ENCODE peak calls at places on chromosomes 12 and 14, in five cellular contexts. One of them, this sample, is unnamed.

GRCh38 chr12:117333331-117334000 is 28.0 kb downstream of the NOS1 start:
- DNase-seq in lower leg skin: no peak
- DNase-seq in endothelial cell of umbilical vein: no peak
- DNase-seq in tibial nerve: no peak
- DNase-seq in sigmoid colon: no peak
- DNase-seq in this sample: no peak

GRCh38 chr12:54689984-54690383 is 41.8 kb upstream of the DCD start:
- DNase-seq in endothelial cell of umbilical vein: no peak
- DNase-seq in sigmoid colon: no peak
- DNase-seq in tibial nerve: no peak
- DNase-seq in lower leg skin: no peak
- DNase-seq in this sample: no peak

GRCh38 chr12:89389755-89390661 is 37.7 kb upstream of the DUSP6 start:
- DNase-seq in sigmoid colon: no peak
- DNase-seq in tibial nerve: no peak
- DNase-seq in lower leg skin: no peak
- DNase-seq in endothelial cell of umbilical vein: peak
- DNase-seq in this sample: no peak

GRCh38 chr12:104458645-104459555 is 2.2 kb downstream of the CHST11 start:
- DNase-seq in lower leg skin: no peak
- DNase-seq in tibial nerve: peak
- DNase-seq in sigmoid colon: no peak
- DNase-seq in endothelial cell of umbilical vein: peak
- DNase-seq in this sample: no peak

GRCh38 chr12:63098851-63099250 is 52.1 kb downstream of the AVPR1A start:
- DNase-seq in endothelial cell of umbilical vein: no peak
- DNase-seq in tibial nerve: no peak
- DNase-seq in sigmoid colon: no peak
- DNase-seq in lower leg skin: no peak
- DNase-seq in this sample: no peak

GRCh38 chr14:31326111-31326510 is 94.2 kb downstream of the HEATR5A start:
- DNase-seq in tibial nerve: peak
- DNase-seq in sigmoid colon: no peak
- DNase-seq in endothelial cell of umbilical vein: peak
- DNase-seq in lower leg skin: no peak
- DNase-seq in this sample: no peak

GRCh38 chr14:104138098-104138890 is at the start of gene KIF26A:
- DNase-seq in endothelial cell of umbilical vein: peak
- DNase-seq in sigmoid colon: peak
- DNase-seq in lower leg skin: no peak
- DNase-seq in tibial nerve: no peak
- DNase-seq in this sample: no peak

GRCh38 chr12:62722971-62723680 is 211.8 kb downstream of the PPM1H start:
- DNase-seq in endothelial cell of umbilical vein: no peak
- DNase-seq in tibial nerve: no peak
- DNase-seq in lower leg skin: no peak
- DNase-seq in sigmoid colon: no peak
- DNase-seq in this sample: no peak

GRCh38 chr12:5369298-5369697 is 62.6 kb upstream of the NTF3 start:
- DNase-seq in sigmoid colon: no peak
- DNase-seq in lower leg skin: no peak
- DNase-seq in tibial nerve: no peak
- DNase-seq in endothelial cell of umbilical vein: no peak
- DNase-seq in this sample: no peak

GRCh38 chr14:45091696-45092095 is 7.8 kb downstream of the PRPF39 start:
- DNase-seq in tibial nerve: no peak
- DNase-seq in endothelial cell of umbilical vein: no peak
- DNase-seq in lower leg skin: no peak
- DNase-seq in sigmoid colon: no peak
- DNase-seq in this sample: no peak

GRCh38 chr14:73712540-73713141 is 1.5 kb downstream of the PNMA1 start:
- DNase-seq in lower leg skin: no peak
- DNase-seq in tibial nerve: no peak
- DNase-seq in sigmoid colon: no peak
- DNase-seq in endothelial cell of umbilical vein: peak
- DNase-seq in this sample: no peak

GRCh38 chr14:93906341-93907329 is 20.5 kb upstream of the FAM181A start:
- DNase-seq in tibial nerve: peak
- DNase-seq in lower leg skin: peak
- DNase-seq in endothelial cell of umbilical vein: no peak
- DNase-seq in sigmoid colon: no peak
- DNase-seq in this sample: peak

GRCh38 chr14:54175298-54175942 is 218.8 kb upstream of the BMP4 start:
- DNase-seq in tibial nerve: peak
- DNase-seq in lower leg skin: peak
- DNase-seq in endothelial cell of umbilical vein: peak
- DNase-seq in sigmoid colon: peak
- DNase-seq in this sample: no peak

GRCh38 chr12:77231548-77231947 is 166.2 kb upstream of the E2F7 start:
- DNase-seq in lower leg skin: peak
- DNase-seq in sigmoid colon: peak
- DNase-seq in endothelial cell of umbilical vein: peak
- DNase-seq in tibial nerve: peak
- DNase-seq in this sample: no peak

GRCh38 chr14:54812661-54813060 is 90.0 kb downstream of the GCH1 start:
- DNase-seq in tibial nerve: no peak
- DNase-seq in lower leg skin: no peak
- DNase-seq in endothelial cell of umbilical vein: no peak
- DNase-seq in sigmoid colon: no peak
- DNase-seq in this sample: no peak

GRCh38 chr12:40446385-40446784 is 221.6 kb downstream of the LRRK2 start:
- DNase-seq in sigmoid colon: no peak
- DNase-seq in endothelial cell of umbilical vein: peak
- DNase-seq in tibial nerve: no peak
- DNase-seq in lower leg skin: no peak
- DNase-seq in this sample: peak

GRCh38 chr14:101130861-101131260 is 227.3 kb upstream of the RTL1 start:
- DNase-seq in lower leg skin: no peak
- DNase-seq in sigmoid colon: no peak
- DNase-seq in tibial nerve: no peak
- DNase-seq in endothelial cell of umbilical vein: no peak
- DNase-seq in this sample: no peak

GRCh38 chr12:54631551-54631950 is 3.1 kb downstream of the LACRT start:
- DNase-seq in endothelial cell of umbilical vein: no peak
- DNase-seq in lower leg skin: no peak
- DNase-seq in tibial nerve: no peak
- DNase-seq in sigmoid colon: no peak
- DNase-seq in this sample: no peak

GRCh38 chr14:51846631-51847488 is 13.6 kb upstream of the GNG2 start:
- DNase-seq in endothelial cell of umbilical vein: peak
- DNase-seq in lower leg skin: peak
- DNase-seq in tibial nerve: peak
- DNase-seq in sigmoid colon: peak
- DNase-seq in this sample: no peak

DNA sequence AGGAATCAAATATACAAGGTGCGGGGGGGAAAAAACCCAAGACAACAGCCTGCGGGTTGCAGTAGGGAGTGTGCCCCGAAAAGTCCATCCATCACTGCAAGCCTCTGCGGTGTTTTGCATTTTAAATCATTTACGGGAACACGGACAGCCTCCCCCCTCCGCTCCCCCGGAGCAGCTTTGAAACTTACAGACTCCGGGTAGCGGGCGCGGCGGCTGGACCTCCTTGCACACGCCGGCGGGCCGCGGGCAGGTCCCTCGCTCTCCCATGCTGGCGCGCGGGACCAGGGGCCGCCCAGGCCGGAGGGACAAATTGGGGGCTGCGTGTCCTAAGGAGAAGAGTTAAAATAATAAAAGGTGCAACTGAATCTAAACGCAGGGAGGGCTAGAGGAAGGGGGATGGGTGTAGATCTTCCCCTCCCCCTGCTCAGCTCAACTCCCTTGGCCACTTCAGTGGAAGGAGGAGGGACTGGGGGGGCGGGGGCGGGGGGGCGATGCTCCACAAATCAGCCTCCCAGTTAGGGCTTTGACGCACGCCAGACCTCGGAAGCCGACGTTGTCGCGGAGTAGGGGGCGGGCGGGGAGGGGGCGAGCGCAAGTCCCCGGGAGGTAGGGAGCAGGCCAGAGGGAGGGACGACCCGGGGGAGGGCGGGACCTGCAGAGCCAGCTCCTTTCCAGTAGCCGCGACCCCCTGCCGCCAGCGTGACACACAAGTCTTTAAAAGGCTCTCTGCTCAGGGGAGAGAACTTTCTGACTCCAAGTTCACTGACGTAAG is at the start of gene KCNJ8:
- DNase-seq in tibial nerve: peak
- DNase-seq in sigmoid colon: peak
- DNase-seq in endothelial cell of umbilical vein: no peak
- DNase-seq in lower leg skin: peak
- DNase-seq in this sample: no peak
- TF ChIP-seq POLR2A in tibial nerve: no peak
- TF ChIP-seq POLR2A in sigmoid colon: no peak
- TF ChIP-seq POLR2A in endothelial cell of umbilical vein: no peak
- TF ChIP-seq POLR2A in lower leg skin: no peak
- TF ChIP-seq POLR2A in this sample: no peak

DNA sequence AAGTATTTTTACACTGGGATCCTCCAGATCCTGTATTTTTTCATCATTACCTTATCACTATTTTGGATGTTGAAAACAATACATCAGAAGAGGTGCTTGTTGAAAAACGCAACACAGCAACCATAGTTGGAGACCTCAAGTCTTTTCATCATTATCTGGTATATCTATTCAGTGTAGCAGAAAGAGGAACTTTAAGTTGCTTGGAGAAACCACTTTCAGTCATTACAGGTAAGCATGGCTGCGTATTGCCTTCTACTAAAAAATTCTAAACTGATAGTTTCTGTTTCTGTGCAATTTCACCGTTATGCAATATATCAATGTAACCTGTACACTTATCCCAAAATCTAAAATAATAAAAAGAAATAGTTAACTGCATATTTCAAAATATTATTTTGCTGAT is 32.2 kb upstream of the PTPRQ start:
- DNase-seq in endothelial cell of umbilical vein: no peak
- DNase-seq in tibial nerve: no peak
- DNase-seq in lower leg skin: no peak
- DNase-seq in sigmoid colon: no peak
- DNase-seq in this sample: no peak
- TF ChIP-seq POLR2A in endothelial cell of umbilical vein: no peak
- TF ChIP-seq POLR2A in tibial nerve: no peak
- TF ChIP-seq POLR2A in lower leg skin: no peak
- TF ChIP-seq POLR2A in sigmoid colon: no peak
- TF ChIP-seq POLR2A in this sample: no peak

DNA sequence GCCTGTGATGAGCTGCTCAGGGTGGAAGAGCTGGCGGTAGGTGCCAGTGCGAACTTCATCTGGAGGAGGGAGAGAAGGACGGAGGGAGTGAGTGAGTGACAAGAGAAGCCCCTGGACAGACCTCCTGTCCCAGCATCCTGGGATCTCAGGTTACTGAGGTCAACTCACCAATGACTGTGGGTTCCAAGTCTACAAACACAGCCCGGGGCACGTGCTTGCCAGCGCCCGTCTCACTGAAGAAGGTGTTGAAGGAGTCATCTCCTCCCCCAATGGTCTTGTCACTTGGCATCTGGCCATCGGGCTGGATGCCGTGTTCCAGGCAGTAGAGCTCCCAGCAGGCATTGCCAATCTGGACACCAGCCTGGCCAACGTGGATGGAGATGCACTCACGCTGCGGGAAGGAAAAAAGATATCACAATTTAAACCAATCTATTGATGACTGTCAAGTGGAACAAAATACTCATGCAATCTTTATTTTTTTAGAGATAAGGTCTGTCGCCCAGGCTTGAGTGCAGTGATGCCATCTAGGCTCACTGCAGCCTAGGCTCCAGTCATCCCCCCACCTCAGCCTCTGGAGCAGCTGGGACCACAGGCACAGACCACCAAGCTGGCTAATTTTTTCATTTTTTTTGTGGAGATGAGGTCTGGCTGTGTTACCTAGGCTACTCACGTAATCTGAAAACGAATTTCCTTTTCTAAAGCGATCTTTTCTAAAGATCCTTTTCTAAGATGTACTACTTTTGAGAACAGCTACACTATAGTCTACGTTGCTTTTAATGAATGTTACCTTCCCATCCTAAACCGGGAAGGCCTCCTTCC is 1.7 kb downstream of the TUBA1B start:
- DNase-seq in sigmoid colon: no peak
- DNase-seq in lower leg skin: no peak
- DNase-seq in tibial nerve: no peak
- DNase-seq in endothelial cell of umbilical vein: no peak
- DNase-seq in this sample: no peak
- TF ChIP-seq POLR2A in sigmoid colon: no peak
- TF ChIP-seq POLR2A in lower leg skin: no peak
- TF ChIP-seq POLR2A in tibial nerve: no peak
- TF ChIP-seq POLR2A in endothelial cell of umbilical vein: peak
- TF ChIP-seq POLR2A in this sample: no peak

DNA sequence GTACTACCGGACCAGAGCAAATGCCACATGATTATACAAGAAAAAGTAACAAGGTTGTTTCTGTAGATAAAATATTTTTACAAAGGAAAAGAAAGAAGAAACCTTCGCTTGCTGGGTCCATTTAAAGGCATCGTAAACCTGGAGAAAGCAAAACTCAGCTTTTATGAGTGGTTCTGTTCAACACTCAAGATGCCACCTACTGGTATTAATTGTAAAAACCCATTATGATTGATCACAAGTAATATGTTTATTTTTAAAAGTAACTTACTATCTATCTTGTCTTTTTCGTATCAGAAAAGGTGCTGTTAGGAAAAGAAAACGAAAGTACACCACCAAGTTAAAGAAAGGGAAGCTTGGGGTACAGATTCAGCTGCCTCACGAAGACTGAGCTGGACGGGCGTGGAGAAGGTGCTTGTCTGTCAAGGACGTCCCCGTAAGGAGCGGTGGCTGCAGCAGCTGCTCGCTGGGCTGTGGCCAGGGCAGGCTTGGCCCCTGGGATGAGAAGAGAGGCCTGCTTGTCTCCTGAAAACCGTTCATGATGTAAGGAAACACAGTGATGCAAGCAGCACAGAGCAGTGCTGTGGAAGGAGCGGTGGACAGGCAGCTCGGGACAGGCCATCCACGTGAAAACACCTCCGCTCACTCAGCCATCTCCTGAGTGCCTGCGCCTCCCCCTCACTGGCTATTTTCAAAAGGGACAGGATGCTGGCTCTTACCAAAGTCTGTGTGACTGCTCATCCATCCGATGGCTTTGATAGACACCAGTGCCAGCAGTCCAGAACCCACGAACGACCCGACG is 25.0 kb downstream of the SLC15A4 start:
- DNase-seq in lower leg skin: no peak
- DNase-seq in tibial nerve: no peak
- DNase-seq in endothelial cell of umbilical vein: peak
- DNase-seq in sigmoid colon: peak
- DNase-seq in this sample: no peak
- TF ChIP-seq POLR2A in lower leg skin: no peak
- TF ChIP-seq POLR2A in tibial nerve: no peak
- TF ChIP-seq POLR2A in endothelial cell of umbilical vein: no peak
- TF ChIP-seq POLR2A in sigmoid colon: no peak
- TF ChIP-seq POLR2A in this sample: peak

DNA sequence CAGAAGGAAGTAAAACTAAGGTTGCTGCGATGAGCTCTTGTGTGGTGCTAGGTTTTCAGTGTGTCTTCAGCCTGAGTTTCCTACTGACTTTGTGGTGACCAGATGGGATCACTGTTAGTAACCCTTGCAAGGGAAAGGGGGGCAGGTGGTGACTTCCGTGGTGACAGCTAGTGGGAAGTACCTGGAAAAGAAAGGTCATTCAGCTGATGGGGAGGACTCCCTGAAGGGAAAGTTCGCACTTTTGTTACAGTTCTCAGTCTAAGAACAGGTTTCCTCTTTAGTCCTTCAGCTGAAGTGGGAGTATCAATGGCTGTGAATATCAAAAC is 2.1 kb downstream of the ATP6V0A2 start:
- DNase-seq in sigmoid colon: no peak
- DNase-seq in endothelial cell of umbilical vein: no peak
- DNase-seq in lower leg skin: no peak
- DNase-seq in tibial nerve: no peak
- DNase-seq in this sample: no peak
- TF ChIP-seq POLR2A in sigmoid colon: no peak
- TF ChIP-seq POLR2A in endothelial cell of umbilical vein: no peak
- TF ChIP-seq POLR2A in lower leg skin: no peak
- TF ChIP-seq POLR2A in tibial nerve: no peak
- TF ChIP-seq POLR2A in this sample: peak

This sample was measured in GM12891.